ENCODE peak calls at places on chromosomes 11 and 22, in six cellular contexts. T is OCI-LY7, Q is GM23338, O is MM.1S, A is PC-3, W is GM23248. L is an unnamed sample.

GRCh38 chr22:35230839-35231584 is 26.3 kb upstream of the HMGXB4 start:
- DNase-seq in W (no peak), O (peak), Q (no peak), A (peak), T (peak), L (peak)

GRCh38 chr11:43868852-43869567 is 11.6 kb upstream of the ALKBH3 start:
- DNase-seq in O (peak), W (peak), A (peak), T (no peak), Q (no peak), L (no peak)

GRCh38 chr11:133991101-133991500 is 34.3 kb upstream of the IGSF9B start:
- DNase-seq in W (no peak), A (no peak), Q (no peak), O (no peak), T (no peak), L (no peak)

GRCh38 chr11:37353192-37353591 is 755.2 kb upstream of the RAG2 start:
- DNase-seq in W (no peak), T (no peak), A (no peak), Q (no peak), O (no peak), L (no peak)

GRCh38 chr11:67289651-67290479 is 762 bp downstream of the ANKRD13D start:
- DNase-seq in A (peak), Q (peak), O (no peak), W (peak), T (no peak), L (peak)

GRCh38 chr11:57552479-57552878 is 15.0 kb downstream of the UBE2L6 start:
- DNase-seq in T (no peak), O (no peak), W (no peak), Q (no peak), A (no peak), L (no peak)

GRCh38 chr11:93403930-93404329 is 73.4 kb downstream of the DEUP1 start:
- DNase-seq in W (no peak), T (no peak), Q (peak), A (no peak), O (no peak), L (no peak)

GRCh38 chr22:40036591-40037225 is 42.0 kb downstream of the FAM83F start:
- DNase-seq in Q (peak), O (peak), W (peak), A (peak), T (peak), L (peak)

GRCh38 chr22:38406617-38407016 is 48.4 kb downstream of the KCNJ4 start:
- DNase-seq in Q (no peak), O (no peak), T (no peak), A (no peak), W (peak), L (no peak)

GRCh38 chr22:30668306-30668655 is 606 bp upstream of the DUSP18 start:
- DNase-seq in T (no peak), W (no peak), Q (no peak), A (no peak), O (no peak), L (no peak)

GRCh38 chr22:40499187-40499753 is 128.9 kb downstream of the SGSM3 start:
- DNase-seq in W (peak), A (peak), Q (no peak), T (no peak), O (peak), L (peak)

GRCh38 chr22:32836286-32836859 is 34.9 kb downstream of the TIMP3 start:
- DNase-seq in T (peak), W (peak), Q (peak), A (peak), O (peak), L (peak)

GRCh38 chr11:117828641-117829368 is 4.3 kb upstream of the FXYD2 start:
- DNase-seq in A (peak), T (no peak), O (no peak), W (peak), Q (no peak), L (no peak)

GRCh38 chr22:39463931-39464390 is 7.1 kb downstream of the MGAT3 start:
- DNase-seq in Q (no peak), O (no peak), W (peak), T (no peak), A (no peak), L (no peak)

GRCh38 chr11:40879911-40880310 is 579.5 kb downstream of the LRRC4C start:
- DNase-seq in O (no peak), A (no peak), W (no peak), Q (no peak), T (no peak), L (no peak)

GRCh38 chr11:11344045-11344444 is 9.0 kb downstream of the CSNK2A3 start:
- DNase-seq in A (no peak), Q (no peak), W (no peak), T (no peak), O (no peak), L (no peak)

GRCh38 chr11:11524436-11525038 is 97.3 kb downstream of the GALNT18 start:
- DNase-seq in W (peak), A (peak), T (no peak), Q (no peak), O (no peak), L (no peak)

GRCh38 chr11:132942611-132943324 is 589.5 kb downstream of the OPCML start:
- DNase-seq in O (no peak), A (no peak), T (no peak), Q (peak), W (no peak), L (peak)

GRCh38 chr11:132943737-132944556 is 588.4 kb downstream of the OPCML start:
- DNase-seq in W (peak), O (no peak), Q (peak), T (no peak), A (no peak), L (peak)

GRCh38 chr11:132941761-132942160 is 590.5 kb downstream of the OPCML start:
- DNase-seq in T (no peak), A (no peak), O (no peak), W (no peak), Q (no peak), L (no peak)

GRCh38 chr11:132943325-132943736 is 589.0 kb downstream of the OPCML start:
- DNase-seq in W (peak), T (no peak), A (no peak), O (no peak), Q (peak), L (no peak)

GRCh38 chr11:132944557-132944920 is 587.8 kb downstream of the OPCML start:
- DNase-seq in Q (peak), T (no peak), O (no peak), A (no peak), W (no peak), L (no peak)
- TF ChIP-seq EZH2phosphoT487 in Q (no peak), T (no peak), O (no peak), A (no peak), W (no peak), L (no peak)

GRCh38 chr11:17639781-17640180 is 79.6 kb upstream of the MYOD1 start:
- DNase-seq in O (no peak), Q (no peak), T (no peak), A (no peak), W (no peak), L (no peak)

GRCh38 chr11:17637901-17638300 is 81.5 kb upstream of the MYOD1 start:
- DNase-seq in T (no peak), O (no peak), Q (no peak), W (no peak), A (no peak), L (peak)

GRCh38 chr11:17640493-17641164 is 78.7 kb upstream of the MYOD1 start:
- DNase-seq in W (no peak), T (no peak), O (no peak), Q (no peak), A (no peak), L (peak)

GRCh38 chr11:17638311-17638710 is 81.1 kb upstream of the MYOD1 start:
- DNase-seq in T (no peak), W (no peak), Q (no peak), A (no peak), O (no peak), L (no peak)

DNA sequence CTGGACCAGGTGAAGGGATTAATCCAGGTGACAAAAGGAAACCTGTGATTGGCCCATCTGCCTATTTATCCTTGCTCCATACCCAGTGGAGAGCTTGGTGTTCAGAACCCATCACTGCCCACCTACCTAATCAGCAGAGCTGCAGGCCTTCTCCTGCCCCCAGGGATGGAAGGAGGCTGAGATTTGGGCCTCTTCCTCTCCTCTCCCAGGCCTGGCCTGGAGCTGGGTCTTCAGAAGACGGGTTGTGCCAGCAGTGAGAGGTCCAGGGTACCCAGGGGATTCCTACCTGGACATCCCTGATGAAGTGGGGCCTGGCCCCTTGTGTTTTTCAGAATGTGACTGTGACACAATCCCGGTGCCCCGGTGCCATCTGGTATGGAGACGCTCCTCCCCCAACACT is 80.3 kb upstream of the MYOD1 start:
- DNase-seq in T (no peak), W (no peak), A (no peak), O (no peak), Q (no peak), L (peak)
- TF ChIP-seq EZH2phosphoT487 in T (no peak), W (no peak), A (no peak), O (no peak), Q (no peak), L (no peak)

DNA sequence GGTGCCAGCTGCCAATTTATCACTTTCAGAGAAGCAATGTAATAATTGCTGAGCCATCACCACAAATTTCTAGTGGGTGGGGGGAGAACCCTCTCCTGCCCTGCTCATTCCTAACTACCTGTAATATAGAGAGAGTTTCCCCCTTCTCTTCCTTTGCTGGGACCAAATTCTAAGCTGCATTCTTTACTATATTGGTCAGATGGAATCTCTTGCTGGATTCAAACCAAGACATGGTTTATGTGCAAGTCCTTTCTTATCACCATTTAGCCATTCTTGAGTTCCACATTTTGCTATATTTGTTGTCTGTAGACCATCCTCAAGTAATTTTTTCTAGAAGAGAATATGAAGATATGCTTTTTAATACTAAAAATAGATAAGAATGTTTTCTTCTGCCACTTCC is 452.1 kb downstream of the MN1 start:
- DNase-seq in Q (no peak), O (no peak), T (no peak), W (peak), A (no peak), L (no peak)
- TF ChIP-seq EZH2phosphoT487 in Q (no peak), O (no peak), T (no peak), W (no peak), A (no peak), L (no peak)

GRCh38 chr11:26106713-26107112 is 225.2 kb upstream of the ANO3 start:
- DNase-seq in A (no peak), W (peak), T (peak), O (peak), Q (no peak), L (peak)

GRCh38 chr11:26109658-26110393 is 222.1 kb upstream of the ANO3 start:
- DNase-seq in A (no peak), W (no peak), T (no peak), Q (no peak), O (no peak), L (no peak)

GRCh38 chr11:26112190-26112715 is 219.7 kb upstream of the ANO3 start:
- DNase-seq in A (no peak), T (peak), W (no peak), O (peak), Q (no peak), L (no peak)
- TF ChIP-seq EZH2phosphoT487 in A (no peak), T (no peak), W (no peak), O (no peak), Q (no peak), L (no peak)

DNA sequence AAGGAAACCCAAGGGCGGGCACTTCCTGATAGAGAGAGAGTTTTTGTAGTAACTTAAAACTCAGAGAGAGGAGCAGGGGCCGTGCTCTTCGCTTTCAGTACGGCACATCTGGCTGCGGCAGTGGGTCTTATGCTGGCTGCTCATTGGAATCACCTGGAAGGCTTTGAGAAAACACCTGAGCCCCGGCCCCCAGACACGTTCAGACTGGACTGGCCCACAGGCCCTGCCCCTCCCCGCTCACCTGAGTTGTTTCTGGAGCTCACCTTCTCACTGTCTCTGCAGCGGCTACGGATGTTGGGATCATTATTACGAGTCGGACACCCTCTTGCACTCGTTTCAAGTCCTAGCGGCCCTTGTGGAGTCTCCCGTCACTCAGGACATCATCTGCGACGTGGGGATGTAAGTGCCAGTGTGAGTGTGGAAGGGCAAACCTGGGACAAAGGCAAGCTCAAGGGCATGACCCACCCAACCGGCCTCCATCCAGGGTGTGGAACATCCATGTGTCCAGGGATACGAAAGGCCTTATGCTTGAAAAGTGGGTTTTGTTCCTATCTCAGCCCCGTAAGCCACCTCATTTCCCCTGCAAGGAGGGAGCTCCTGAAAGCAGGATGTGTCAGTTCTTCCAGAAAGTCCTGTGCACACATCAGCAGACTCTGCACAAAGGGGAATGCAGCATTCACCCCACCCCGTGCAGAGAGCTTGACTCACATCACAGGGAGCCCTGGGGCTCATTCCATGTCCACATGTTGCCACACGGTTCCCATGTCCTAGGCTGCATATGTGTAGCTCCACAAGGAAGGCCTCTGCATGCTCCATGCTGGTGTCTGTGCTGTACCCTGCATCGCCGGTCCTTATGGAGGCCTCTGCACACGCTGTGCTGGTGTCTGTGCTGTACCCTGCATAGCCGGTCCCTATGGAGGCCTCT is 5.4 kb downstream of the NADSYN1 start:
- DNase-seq in O (no peak), T (no peak), W (no peak), Q (no peak), A (peak), L (no peak)
- TF ChIP-seq EZH2phosphoT487 in O (no peak), T (no peak), W (no peak), Q (no peak), A (no peak), L (no peak)

L was measured in SK-N-SH.